ENCODE peak calls at places on chromosomes 7 and 10, in nine cellular contexts. F is colonic mucosa; S is H9; J is DND-41; Z is cardiac muscle cell; E is right atrium auricular region; A is CD8-positive, alpha-beta memory T cell; W is SJSA1; M is PC-3. L is an unnamed sample. For H3K27me3 and H3K4me1, the result is how much of the 10 kb centered on the place peaks cover.

GRCh38 chr10:54487743-54488142 is 313.3 kb downstream of the PCDH15 start:
- DNase-seq in Z (no peak), M (no peak), E (no peak), F (no peak), J (no peak), A (no peak), W (no peak), S (no peak), L (no peak)

GRCh38 chr10:124697837-124698559 is 46.2 kb downstream of the FAM53B start:
- DNase-seq in E (no peak), S (no peak), F (no peak), W (no peak), Z (no peak), M (no peak), J (no peak), A (peak), L (no peak)

GRCh38 chr10:102644066-102644645 is at the start of gene TRIM8:
- DNase-seq in Z (peak), J (peak), A (peak), E (no peak), S (peak), W (peak), M (peak), F (peak), L (peak)

GRCh38 chr7:64869912-64870562 is 33.0 kb upstream of the ZNF273 start:
- DNase-seq in S (peak), J (peak), A (no peak), E (peak), Z (no peak), W (no peak), M (no peak), F (peak), L (no peak)

GRCh38 chr7:44974549-44974948 is 4.3 kb downstream of the MYO1G start:
- DNase-seq in M (no peak), J (no peak), E (no peak), F (no peak), S (no peak), Z (no peak), A (no peak), W (no peak), L (no peak)

GRCh38 chr10:125140151-125140550 is 20.2 kb downstream of the CTBP2 start:
- DNase-seq in W (no peak), E (no peak), M (no peak), J (no peak), Z (no peak), A (no peak), F (no peak), S (no peak), L (no peak)

GRCh38 chr7:101507791-101508252 is 121.3 kb downstream of the MYL10 start:
- DNase-seq in E (no peak), W (peak), Z (peak), F (peak), S (peak), M (peak), J (peak), A (no peak), L (peak)

GRCh38 chr10:61286695-61287094 is 166.5 kb downstream of the TMEM26 start:
- DNase-seq in A (no peak), Z (no peak), M (no peak), J (peak), W (no peak), F (no peak), S (no peak), E (no peak), L (peak)

GRCh38 chr10:79065091-79065551 is 3.6 kb upstream of the ZMIZ1 start:
- DNase-seq in Z (no peak), W (no peak), M (no peak), J (no peak), S (no peak), A (no peak), E (no peak), F (no peak), L (no peak)
- H3K27me3 ChIP-seq in Z (under half), W (under half), M (under half), J (under half), S (under half), A (under half), E (under half), F (under half), L (under half)

GRCh38 chr10:95865814-95866447 is 41.8 kb upstream of the CC2D2B start:
- DNase-seq in E (no peak), F (peak), J (no peak), W (no peak), M (no peak), A (no peak), Z (no peak), S (no peak), L (no peak)

GRCh38 chr10:95866448-95866842 is 41.3 kb upstream of the CC2D2B start:
- DNase-seq in J (no peak), Z (no peak), W (no peak), A (no peak), S (no peak), M (no peak), E (no peak), F (no peak), L (no peak)

GRCh38 chr10:95864906-95865813 is 42.6 kb upstream of the CC2D2B start:
- DNase-seq in M (peak), F (peak), E (no peak), Z (peak), S (peak), A (peak), J (peak), W (peak), L (peak)

GRCh38 chr10:95860486-95861040 is 47.2 kb upstream of the CC2D2B start:
- DNase-seq in W (no peak), E (no peak), A (no peak), F (no peak), J (no peak), S (no peak), Z (peak), M (no peak), L (no peak)

DNA sequence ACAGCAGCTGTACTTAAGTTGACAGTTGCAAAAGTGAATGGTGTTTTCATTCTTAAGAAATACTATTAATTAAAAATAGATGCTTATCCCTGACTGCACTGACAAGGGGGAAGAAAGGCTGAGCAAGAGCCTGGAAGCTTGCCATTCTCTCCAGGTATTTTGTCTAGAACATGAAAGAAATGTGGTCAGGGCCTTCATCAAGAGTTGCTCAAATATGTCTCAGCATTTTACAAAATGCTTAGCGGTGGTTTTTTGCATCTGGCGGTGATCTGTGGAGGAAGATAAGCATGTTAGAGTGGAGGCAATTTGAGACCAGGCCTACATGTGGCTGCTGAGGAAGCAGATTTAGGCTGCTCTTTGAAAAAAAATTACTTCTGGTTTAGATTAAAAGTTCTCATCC is 46.4 kb upstream of the CC2D2B start:
- DNase-seq in Z (no peak), M (no peak), S (no peak), W (no peak), F (no peak), A (no peak), J (peak), E (no peak), L (no peak)
- H3K4me1 ChIP-seq in Z (under half), M (under half), S (under half), W (under half), F (under half), A (under half), J (under half), E (under half), L (under half)

DNA sequence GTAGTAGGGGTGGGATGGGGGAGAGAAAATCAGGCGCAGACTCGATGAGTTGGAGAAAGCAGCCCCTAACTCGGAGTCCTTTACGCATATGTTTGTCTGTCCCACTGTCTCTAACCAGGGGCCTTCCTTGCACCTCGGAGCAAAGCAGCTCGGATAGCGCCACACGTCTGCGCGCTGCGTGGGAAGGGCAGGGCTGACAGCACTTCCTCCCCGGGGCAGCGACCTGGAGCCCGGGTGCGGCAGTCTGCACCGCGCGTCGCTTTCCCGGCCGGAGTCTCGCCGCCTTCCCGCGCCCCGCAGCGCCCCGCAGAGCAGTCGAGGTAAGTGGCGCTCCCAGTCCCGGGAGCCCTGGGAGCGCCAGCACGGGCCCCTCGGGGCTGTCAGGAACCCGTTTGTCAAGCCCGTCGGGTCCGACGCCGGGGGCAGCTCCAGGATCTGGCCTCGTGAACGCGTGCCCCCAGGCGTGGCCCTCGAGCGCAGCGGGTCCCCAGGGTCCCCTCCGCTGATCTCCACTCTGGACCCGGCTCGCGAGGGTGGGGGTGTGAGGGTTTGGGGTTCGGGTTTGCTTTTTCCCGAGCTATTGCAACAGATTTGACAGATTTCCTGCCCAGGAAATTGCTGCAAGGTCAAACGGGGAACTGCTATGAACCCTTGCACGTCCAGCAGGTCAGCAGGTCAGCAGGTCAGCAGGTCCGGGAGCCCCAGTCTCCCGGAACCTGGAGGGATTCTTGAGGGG is 561 bp downstream of the APBB1IP start:
- DNase-seq in M (no peak), E (no peak), Z (peak), F (peak), W (no peak), J (peak), A (peak), S (peak), L (peak)
- H3K27ac ChIP-seq in M (no peak), E (peak), Z (no peak), F (peak), W (no peak), J (peak), A (peak), S (no peak), L (peak)

GRCh38 chr7:123115331-123115730 is 84.4 kb downstream of the SLC13A1 start:
- DNase-seq in F (no peak), E (no peak), W (no peak), Z (no peak), A (no peak), S (no peak), J (no peak), M (no peak), L (no peak)

GRCh38 chr7:123114288-123114687 is 85.5 kb downstream of the SLC13A1 start:
- DNase-seq in J (no peak), F (no peak), Z (no peak), A (no peak), M (no peak), E (no peak), S (no peak), W (no peak), L (no peak)

GRCh38 chr7:123112833-123113232 is 86.9 kb downstream of the SLC13A1 start:
- DNase-seq in E (no peak), M (no peak), J (no peak), Z (no peak), F (no peak), A (no peak), S (no peak), W (no peak), L (no peak)
- H3K27me3 ChIP-seq in E (under half), M (under half), J (under half), Z (under half), F (under half), A (under half), S (under half), W (under half), L (under half)

DNA sequence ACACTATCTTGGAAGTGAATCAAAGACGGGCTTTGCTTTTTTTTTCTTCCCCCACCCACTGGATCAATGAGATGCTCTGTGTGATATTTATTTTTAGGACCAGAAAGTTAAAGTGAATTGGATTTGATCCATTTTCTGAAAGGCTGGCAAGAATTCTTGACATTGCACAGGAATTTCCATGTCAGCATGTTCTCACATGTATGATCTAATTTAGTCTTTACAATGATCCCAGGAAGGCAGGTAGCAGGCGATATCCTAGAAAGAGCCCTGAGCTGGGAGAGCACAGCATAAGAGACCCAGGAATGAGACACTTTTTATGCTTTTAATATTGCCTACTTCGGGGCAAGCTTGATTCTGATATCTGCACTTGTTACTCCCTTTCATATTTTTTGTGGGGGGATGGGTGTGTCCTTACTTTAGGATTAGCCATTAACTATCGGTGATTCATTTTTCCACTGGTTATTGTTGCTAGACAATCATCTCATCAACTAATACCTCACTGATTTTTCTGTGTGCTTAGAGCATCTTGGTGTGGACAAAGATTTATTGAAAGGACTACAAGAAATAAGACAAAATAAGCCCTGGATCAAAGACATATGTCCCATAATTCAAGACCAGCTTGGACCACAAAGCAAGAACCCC is 58.1 kb downstream of the NRP1 start:
- DNase-seq in F (no peak), M (peak), E (no peak), A (no peak), Z (no peak), J (no peak), W (no peak), S (no peak), L (no peak)
- H3K4me1 ChIP-seq in F (under half), M (half or more), E (under half), A (under half), Z (under half), J (under half), W (under half), S (under half), L (under half)

DNA sequence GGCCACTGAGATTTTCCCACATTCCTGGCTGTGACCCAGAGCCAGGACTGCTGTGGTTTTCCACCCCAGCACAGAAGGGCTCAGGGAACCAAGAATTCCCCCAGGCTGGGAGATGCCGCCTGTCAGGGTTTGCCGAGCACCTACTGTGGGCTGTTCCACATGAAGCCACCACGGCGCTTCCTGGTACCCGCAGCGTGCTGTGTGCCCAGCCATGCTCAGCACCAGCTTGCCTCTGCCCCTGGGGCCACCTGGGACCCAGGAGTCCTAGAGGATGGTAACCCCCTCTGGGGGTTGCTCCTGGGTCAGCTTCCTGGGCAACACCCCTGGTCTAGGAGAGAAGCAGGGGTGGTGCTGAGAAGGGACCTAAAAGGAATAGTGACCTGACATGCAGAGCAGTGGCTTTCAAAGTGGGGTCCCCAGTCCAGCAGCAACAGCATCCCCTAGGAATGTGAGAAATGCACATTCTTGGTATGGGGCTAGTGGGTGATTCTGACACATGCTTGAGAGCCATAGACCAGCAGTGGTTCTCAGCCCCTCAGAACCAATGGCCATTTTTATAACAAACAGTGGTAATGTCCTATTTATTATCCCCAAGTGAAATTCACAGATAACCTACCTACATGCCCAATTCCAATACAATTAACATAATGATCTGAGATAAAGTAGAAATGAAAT is 53.4 kb downstream of the TSPAN15 start:
- DNase-seq in Z (no peak), E (peak), F (no peak), J (no peak), S (no peak), M (no peak), A (no peak), W (no peak), L (no peak)
- H3K27ac ChIP-seq in Z (peak), E (no peak), F (no peak), J (no peak), S (no peak), M (no peak), A (no peak), W (no peak), L (no peak)

DNA sequence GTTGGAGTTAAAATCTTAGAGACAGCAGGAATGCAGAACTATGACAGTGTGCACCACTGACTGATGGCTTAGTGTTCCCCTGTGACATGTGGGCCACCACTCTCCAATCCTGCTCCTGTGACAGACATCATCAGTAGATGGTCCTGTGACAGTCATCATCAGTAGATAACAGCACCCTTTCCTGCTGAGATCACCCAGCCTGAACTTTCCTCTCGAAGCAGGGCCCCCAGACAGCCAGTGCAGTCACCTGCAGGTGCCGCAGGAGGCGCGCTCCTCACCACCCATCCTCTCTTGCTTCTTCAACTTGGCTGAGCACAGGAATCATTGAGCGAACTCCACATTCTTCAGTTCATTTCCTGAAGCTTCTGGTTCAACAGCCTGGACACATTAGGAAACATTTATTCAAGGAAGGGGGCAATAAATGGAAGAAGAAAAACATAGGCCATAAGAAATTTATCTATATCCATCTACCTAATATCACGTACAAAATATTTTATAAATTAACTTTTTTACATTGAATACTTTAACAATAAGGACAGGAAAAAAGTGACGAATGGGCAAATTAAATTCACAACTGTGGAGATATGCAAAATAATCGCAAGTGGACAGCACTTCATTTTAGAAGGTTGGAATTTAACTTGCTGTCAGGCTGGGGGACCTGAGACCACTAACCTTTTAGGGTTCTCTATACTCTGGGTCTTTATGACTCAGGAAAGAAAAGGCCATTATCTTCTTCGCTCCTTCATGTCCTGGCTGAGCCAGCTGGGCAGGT is 32.0 kb upstream of the MKI67 start:
- DNase-seq in E (no peak), Z (no peak), A (no peak), S (no peak), J (no peak), F (no peak), W (no peak), M (no peak), L (no peak)
- H3K27me3 ChIP-seq in E (under half), Z (under half), A (under half), S (under half), J (under half), F (under half), W (under half), M (under half), L (under half)

GRCh38 chr10:78212134-78212785 is 178.6 kb downstream of the RPS24 start:
- DNase-seq in A (no peak), E (no peak), Z (no peak), J (no peak), F (no peak), W (no peak), M (peak), S (no peak), L (no peak)

GRCh38 chr10:78212786-78213175 is 179.1 kb downstream of the RPS24 start:
- DNase-seq in E (no peak), S (no peak), J (no peak), W (no peak), Z (no peak), F (no peak), A (no peak), M (no peak), L (no peak)

GRCh38 chr10:78215645-78216044 is 182.0 kb downstream of the RPS24 start:
- DNase-seq in Z (peak), A (no peak), S (no peak), J (no peak), W (no peak), F (peak), M (no peak), E (peak), L (no peak)

GRCh38 chr10:78211476-78212110 is 177.9 kb downstream of the RPS24 start:
- DNase-seq in A (no peak), W (peak), E (no peak), S (no peak), F (no peak), M (peak), J (peak), Z (peak), L (no peak)

GRCh38 chr10:78214931-78215330 is 181.3 kb downstream of the RPS24 start:
- DNase-seq in S (no peak), A (no peak), J (no peak), E (no peak), Z (no peak), M (no peak), F (no peak), W (no peak), L (no peak)
- H3K4me1 ChIP-seq in S (under half), A (under half), J (under half), E (under half), Z (half or more), M (under half), F (under half), W (under half), L (under half)